ENCODE peak calls at places on chromosome 3, in four cellular contexts. One of them, this sample, is unnamed.

GRCh38 chr3:190003730-190004129 is 117.0 kb downstream of the P3H2 start:
- ATAC-seq in lower lobe of right lung: no peak
- ATAC-seq in A549: peak
- ATAC-seq in left lobe of liver: no peak
- ATAC-seq in this sample: peak

GRCh38 chr3:150385296-150386242 is 22.5 kb upstream of the TSC22D2 start:
- ATAC-seq in lower lobe of right lung: peak
- ATAC-seq in A549: peak
- ATAC-seq in left lobe of liver: no peak
- ATAC-seq in this sample: no peak

GRCh38 chr3:46213201-46213600 is 5.1 kb upstream of the CCR1 start:
- ATAC-seq in lower lobe of right lung: no peak
- ATAC-seq in A549: no peak
- ATAC-seq in left lobe of liver: no peak
- ATAC-seq in this sample: no peak

GRCh38 chr3:185823280-185824044 is 1.4 kb downstream of the IGF2BP2 start:
- ATAC-seq in lower lobe of right lung: peak
- ATAC-seq in A549: peak
- ATAC-seq in left lobe of liver: peak
- ATAC-seq in this sample: peak

GRCh38 chr3:127473244-127474024 is 117.1 kb downstream of the TPRA1 start:
- ATAC-seq in lower lobe of right lung: peak
- ATAC-seq in A549: peak
- ATAC-seq in left lobe of liver: peak
- ATAC-seq in this sample: peak

GRCh38 chr3:9514306-9514705 is 39.3 kb downstream of the LHFPL4 start:
- ATAC-seq in lower lobe of right lung: no peak
- ATAC-seq in A549: no peak
- ATAC-seq in left lobe of liver: no peak
- ATAC-seq in this sample: no peak

GRCh38 chr3:128188958-128189357 is 35.7 kb downstream of the EEFSEC start:
- ATAC-seq in lower lobe of right lung: no peak
- ATAC-seq in A549: no peak
- ATAC-seq in left lobe of liver: no peak
- ATAC-seq in this sample: no peak

GRCh38 chr3:10519236-10519635 is 13.8 kb upstream of the ATP2B2 start:
- ATAC-seq in lower lobe of right lung: no peak
- ATAC-seq in A549: no peak
- ATAC-seq in left lobe of liver: no peak
- ATAC-seq in this sample: no peak

GRCh38 chr3:139564290-139564861 is 24.8 kb upstream of the RBP1 start:
- ATAC-seq in lower lobe of right lung: no peak
- ATAC-seq in A549: peak
- ATAC-seq in left lobe of liver: peak
- ATAC-seq in this sample: peak

GRCh38 chr3:78204977-78205376 is 1165.1 kb downstream of the ROBO2 start:
- ATAC-seq in lower lobe of right lung: no peak
- ATAC-seq in A549: no peak
- ATAC-seq in left lobe of liver: no peak
- ATAC-seq in this sample: peak

GRCh38 chr3:102478160-102478559 is 43.3 kb downstream of the ZPLD1 start:
- ATAC-seq in lower lobe of right lung: no peak
- ATAC-seq in A549: no peak
- ATAC-seq in left lobe of liver: no peak
- ATAC-seq in this sample: no peak

GRCh38 chr3:127987309-127987995 is 64.8 kb upstream of the SEC61A1 start:
- ATAC-seq in lower lobe of right lung: no peak
- ATAC-seq in A549: no peak
- ATAC-seq in left lobe of liver: no peak
- ATAC-seq in this sample: no peak

GRCh38 chr3:195258449-195259145 is 12.4 kb downstream of the XXYLT1 start:
- ATAC-seq in lower lobe of right lung: no peak
- ATAC-seq in A549: peak
- ATAC-seq in left lobe of liver: no peak
- ATAC-seq in this sample: peak

GRCh38 chr3:56693750-56694149 is 10.7 kb upstream of the TASOR start:
- ATAC-seq in lower lobe of right lung: peak
- ATAC-seq in A549: no peak
- ATAC-seq in left lobe of liver: peak
- ATAC-seq in this sample: no peak

GRCh38 chr3:188431040-188431439 is 277.1 kb downstream of the LPP start:
- ATAC-seq in lower lobe of right lung: no peak
- ATAC-seq in A549: no peak
- ATAC-seq in left lobe of liver: no peak
- ATAC-seq in this sample: no peak

GRCh38 chr3:183350164-183350563 is 78.3 kb downstream of the MCF2L2 start:
- ATAC-seq in lower lobe of right lung: no peak
- ATAC-seq in A549: no peak
- ATAC-seq in left lobe of liver: no peak
- ATAC-seq in this sample: no peak

GRCh38 chr3:42438193-42438592 is 27.8 kb upstream of the LYZL4 start:
- ATAC-seq in lower lobe of right lung: no peak
- ATAC-seq in A549: no peak
- ATAC-seq in left lobe of liver: no peak
- ATAC-seq in this sample: no peak

GRCh38 chr3:193897791-193898190 is 238.2 kb upstream of the HES1 start:
- ATAC-seq in lower lobe of right lung: no peak
- ATAC-seq in A549: no peak
- ATAC-seq in left lobe of liver: no peak
- ATAC-seq in this sample: no peak

GRCh38 chr3:13229291-13229949 is 156.2 kb upstream of the IQSEC1 start:
- ATAC-seq in lower lobe of right lung: peak
- ATAC-seq in A549: peak
- ATAC-seq in left lobe of liver: peak
- ATAC-seq in this sample: peak

GRCh38 chr3:9903238-9903624 is 583 bp downstream of the IL17RE start:
- ATAC-seq in lower lobe of right lung: no peak
- ATAC-seq in A549: peak
- ATAC-seq in left lobe of liver: no peak
- ATAC-seq in this sample: peak

GRCh38 chr3:44021646-44022594 is 219.8 kb upstream of the TOPAZ1 start:
- ATAC-seq in lower lobe of right lung: no peak
- ATAC-seq in A549: peak
- ATAC-seq in left lobe of liver: no peak
- ATAC-seq in this sample: peak

GRCh38 chr3:101224739-101225138 is 95.6 kb downstream of the IMPG2 start:
- ATAC-seq in lower lobe of right lung: no peak
- ATAC-seq in A549: no peak
- ATAC-seq in left lobe of liver: no peak
- ATAC-seq in this sample: no peak

GRCh38 chr3:186107148-186108105 is 1.5 kb downstream of the ETV5 start:
- ATAC-seq in lower lobe of right lung: no peak
- ATAC-seq in A549: peak
- ATAC-seq in left lobe of liver: peak
- ATAC-seq in this sample: peak

GRCh38 chr3:71955549-71956373 is 170.8 kb upstream of the PROK2 start:
- ATAC-seq in lower lobe of right lung: peak
- ATAC-seq in A549: peak
- ATAC-seq in left lobe of liver: peak
- ATAC-seq in this sample: peak

GRCh38 chr3:100333970-100334339 is 602 bp upstream of the NIT2 start:
- ATAC-seq in lower lobe of right lung: no peak
- ATAC-seq in A549: no peak
- ATAC-seq in left lobe of liver: no peak
- ATAC-seq in this sample: peak

GRCh38 chr3:18239674-18240073 is 185.5 kb downstream of the SATB1 start:
- ATAC-seq in lower lobe of right lung: no peak
- ATAC-seq in A549: no peak
- ATAC-seq in left lobe of liver: no peak
- ATAC-seq in this sample: no peak

GRCh38 chr3:180989291-180990163 is at the start of gene DNAJC19:
- ATAC-seq in lower lobe of right lung: peak
- ATAC-seq in A549: peak
- ATAC-seq in left lobe of liver: peak
- ATAC-seq in this sample: peak

GRCh38 chr3:191296041-191296541 is 33.1 kb upstream of the CCDC50 start:
- ATAC-seq in lower lobe of right lung: no peak
- ATAC-seq in A549: no peak
- ATAC-seq in left lobe of liver: no peak
- ATAC-seq in this sample: no peak

GRCh38 chr3:64152100-64152499 is 73.2 kb downstream of the PRICKLE2 start:
- ATAC-seq in lower lobe of right lung: no peak
- ATAC-seq in A549: peak
- ATAC-seq in left lobe of liver: no peak
- ATAC-seq in this sample: no peak

GRCh38 chr3:71690222-71690821 is 34.9 kb downstream of the EIF4E3 start:
- ATAC-seq in lower lobe of right lung: peak
- ATAC-seq in A549: peak
- ATAC-seq in left lobe of liver: peak
- ATAC-seq in this sample: peak

GRCh38 chr3:16494094-16494493 is 19.4 kb downstream of the RFTN1 start:
- ATAC-seq in lower lobe of right lung: no peak
- ATAC-seq in A549: no peak
- ATAC-seq in left lobe of liver: no peak
- ATAC-seq in this sample: no peak

GRCh38 chr3:19342428-19342827 is 194.1 kb downstream of the KCNH8 start:
- ATAC-seq in lower lobe of right lung: no peak
- ATAC-seq in A549: no peak
- ATAC-seq in left lobe of liver: no peak
- ATAC-seq in this sample: no peak

GRCh38 chr3:3806092-3806491 is 6.9 kb downstream of the LRRN1 start:
- ATAC-seq in lower lobe of right lung: no peak
- ATAC-seq in A549: no peak
- ATAC-seq in left lobe of liver: no peak
- ATAC-seq in this sample: no peak

GRCh38 chr3:193614430-193614829 is 21.4 kb downstream of the OPA1 start:
- ATAC-seq in lower lobe of right lung: no peak
- ATAC-seq in A549: no peak
- ATAC-seq in left lobe of liver: no peak
- ATAC-seq in this sample: no peak

GRCh38 chr3:53036063-53036619 is 9.7 kb downstream of the SFMBT1 start:
- ATAC-seq in lower lobe of right lung: peak
- ATAC-seq in A549: peak
- ATAC-seq in left lobe of liver: peak
- ATAC-seq in this sample: no peak

GRCh38 chr3:24722106-24722505 is 227.5 kb upstream of the THRB start:
- ATAC-seq in lower lobe of right lung: no peak
- ATAC-seq in A549: no peak
- ATAC-seq in left lobe of liver: no peak
- ATAC-seq in this sample: no peak